ENCODE peak calls at places on chromosomes 13 and 19, in seven cellular contexts. One of them, this sample, is unnamed.

GRCh38 chr19:40612831-40613668 is 11.9 kb downstream of the LTBP4 start:
- DNase-seq in SK-N-SH: peak
- DNase-seq in H1: peak
- DNase-seq in HCT116: no peak
- DNase-seq in HepG2: no peak
- DNase-seq in K562: peak
- DNase-seq in GM12878: no peak
- DNase-seq in this sample: no peak

GRCh38 chr13:98386632-98387031 is 190.3 kb downstream of the STK24 start:
- DNase-seq in SK-N-SH: peak
- DNase-seq in H1: no peak
- DNase-seq in HCT116: no peak
- DNase-seq in HepG2: no peak
- DNase-seq in K562: no peak
- DNase-seq in GM12878: no peak
- DNase-seq in this sample: no peak

GRCh38 chr13:25816239-25816638 is 235.6 kb downstream of the SHISA2 start:
- DNase-seq in SK-N-SH: no peak
- DNase-seq in H1: no peak
- DNase-seq in HCT116: no peak
- DNase-seq in HepG2: no peak
- DNase-seq in K562: no peak
- DNase-seq in GM12878: no peak
- DNase-seq in this sample: no peak

GRCh38 chr19:39474139-39474620 is 6.5 kb upstream of the TIMM50 start:
- DNase-seq in SK-N-SH: peak
- DNase-seq in H1: peak
- DNase-seq in HCT116: no peak
- DNase-seq in HepG2: peak
- DNase-seq in K562: peak
- DNase-seq in GM12878: no peak
- DNase-seq in this sample: peak

GRCh38 chr19:45917421-45918091 is 3.0 kb upstream of the NANOS2 start:
- DNase-seq in SK-N-SH: no peak
- DNase-seq in H1: no peak
- DNase-seq in HCT116: no peak
- DNase-seq in HepG2: no peak
- DNase-seq in K562: no peak
- DNase-seq in GM12878: no peak
- DNase-seq in this sample: no peak

GRCh38 chr13:107421028-107421427 is 794.3 kb downstream of the LIG4 start:
- DNase-seq in SK-N-SH: no peak
- DNase-seq in H1: no peak
- DNase-seq in HCT116: no peak
- DNase-seq in HepG2: no peak
- DNase-seq in K562: no peak
- DNase-seq in GM12878: no peak
- DNase-seq in this sample: no peak

GRCh38 chr13:105960326-105960725 is 575.1 kb downstream of the EFNB2 start:
- DNase-seq in SK-N-SH: no peak
- DNase-seq in H1: no peak
- DNase-seq in HCT116: no peak
- DNase-seq in HepG2: no peak
- DNase-seq in K562: no peak
- DNase-seq in GM12878: no peak
- DNase-seq in this sample: no peak

GRCh38 chr19:11699931-11700794 is 38.6 kb downstream of the ZNF823 start:
- DNase-seq in SK-N-SH: peak
- DNase-seq in H1: no peak
- DNase-seq in HCT116: peak
- DNase-seq in HepG2: peak
- DNase-seq in K562: peak
- DNase-seq in GM12878: no peak
- DNase-seq in this sample: no peak

GRCh38 chr13:113660066-113660465 is 2.1 kb upstream of the ATP4B start:
- DNase-seq in SK-N-SH: no peak
- DNase-seq in H1: no peak
- DNase-seq in HCT116: no peak
- DNase-seq in HepG2: no peak
- DNase-seq in K562: no peak
- DNase-seq in GM12878: no peak
- DNase-seq in this sample: no peak

GRCh38 chr13:94345374-94346195 is 133.9 kb downstream of the DCT start:
- DNase-seq in SK-N-SH: peak
- DNase-seq in H1: no peak
- DNase-seq in HCT116: no peak
- DNase-seq in HepG2: peak
- DNase-seq in K562: no peak
- DNase-seq in GM12878: no peak
- DNase-seq in this sample: peak

GRCh38 chr13:46172531-46172991 is 9.4 kb downstream of the LCP1 start:
- DNase-seq in SK-N-SH: no peak
- DNase-seq in H1: no peak
- DNase-seq in HCT116: no peak
- DNase-seq in HepG2: no peak
- DNase-seq in K562: no peak
- DNase-seq in GM12878: no peak
- DNase-seq in this sample: no peak

GRCh38 chr13:100707818-100708740 is 33.5 kb upstream of the TMTC4 start:
- DNase-seq in SK-N-SH: no peak
- DNase-seq in H1: no peak
- DNase-seq in HCT116: no peak
- DNase-seq in HepG2: no peak
- DNase-seq in K562: peak
- DNase-seq in GM12878: no peak
- DNase-seq in this sample: no peak

GRCh38 chr13:32211788-32212187 is 103.4 kb downstream of the ZAR1L start:
- DNase-seq in SK-N-SH: no peak
- DNase-seq in H1: no peak
- DNase-seq in HCT116: no peak
- DNase-seq in HepG2: no peak
- DNase-seq in K562: no peak
- DNase-seq in GM12878: no peak
- DNase-seq in this sample: no peak

GRCh38 chr13:25871389-25872125 is 180.3 kb downstream of the SHISA2 start:
- DNase-seq in SK-N-SH: no peak
- DNase-seq in H1: no peak
- DNase-seq in HCT116: no peak
- DNase-seq in HepG2: no peak
- DNase-seq in K562: no peak
- DNase-seq in GM12878: no peak
- DNase-seq in this sample: no peak

GRCh38 chr19:13984875-13985741 is 21.0 kb downstream of the RFX1 start:
- DNase-seq in SK-N-SH: no peak
- DNase-seq in H1: no peak
- DNase-seq in HCT116: no peak
- DNase-seq in HepG2: peak
- DNase-seq in K562: no peak
- DNase-seq in GM12878: no peak
- DNase-seq in this sample: no peak

GRCh38 chr13:29993716-29994488 is 143.5 kb upstream of the UBL3 start:
- DNase-seq in SK-N-SH: no peak
- DNase-seq in H1: no peak
- DNase-seq in HCT116: no peak
- DNase-seq in HepG2: no peak
- DNase-seq in K562: no peak
- DNase-seq in GM12878: no peak
- DNase-seq in this sample: no peak

GRCh38 chr19:46736544-46737274 is 9.1 kb upstream of the FKRP start:
- DNase-seq in SK-N-SH: no peak
- DNase-seq in H1: no peak
- DNase-seq in HCT116: no peak
- DNase-seq in HepG2: no peak
- DNase-seq in K562: peak
- DNase-seq in GM12878: no peak
- DNase-seq in this sample: no peak

GRCh38 chr19:47421844-47422395 is 2.6 kb upstream of the MEIS3 start:
- DNase-seq in SK-N-SH: peak
- DNase-seq in H1: no peak
- DNase-seq in HCT116: no peak
- DNase-seq in HepG2: no peak
- DNase-seq in K562: no peak
- DNase-seq in GM12878: no peak
- DNase-seq in this sample: no peak

GRCh38 chr13:112978561-112979405 is 9.8 kb downstream of the MCF2L start:
- DNase-seq in SK-N-SH: peak
- DNase-seq in H1: no peak
- DNase-seq in HCT116: no peak
- DNase-seq in HepG2: no peak
- DNase-seq in K562: no peak
- DNase-seq in GM12878: no peak
- DNase-seq in this sample: no peak

GRCh38 chr13:62302341-62302740 is 886.7 kb upstream of the PCDH20 start:
- DNase-seq in SK-N-SH: no peak
- DNase-seq in H1: no peak
- DNase-seq in HCT116: no peak
- DNase-seq in HepG2: no peak
- DNase-seq in K562: no peak
- DNase-seq in GM12878: no peak
- DNase-seq in this sample: no peak

GRCh38 chr19:2215281-2215751 is 20.8 kb downstream of the PLEKHJ1 start:
- DNase-seq in SK-N-SH: no peak
- DNase-seq in H1: no peak
- DNase-seq in HCT116: no peak
- DNase-seq in HepG2: no peak
- DNase-seq in K562: no peak
- DNase-seq in GM12878: no peak
- DNase-seq in this sample: no peak

GRCh38 chr19:33781536-33781935 is 15.1 kb upstream of the KCTD15 start:
- DNase-seq in SK-N-SH: no peak
- DNase-seq in H1: no peak
- DNase-seq in HCT116: no peak
- DNase-seq in HepG2: no peak
- DNase-seq in K562: no peak
- DNase-seq in GM12878: no peak
- DNase-seq in this sample: no peak

GRCh38 chr13:46983881-46984280 is 87.0 kb upstream of the HTR2A start:
- DNase-seq in SK-N-SH: no peak
- DNase-seq in H1: no peak
- DNase-seq in HCT116: no peak
- DNase-seq in HepG2: peak
- DNase-seq in K562: no peak
- DNase-seq in GM12878: peak
- DNase-seq in this sample: no peak

GRCh38 chr19:39077323-39077722 is 6.8 kb upstream of the ACP7 start:
- DNase-seq in SK-N-SH: no peak
- DNase-seq in H1: no peak
- DNase-seq in HCT116: no peak
- DNase-seq in HepG2: no peak
- DNase-seq in K562: no peak
- DNase-seq in GM12878: no peak
- DNase-seq in this sample: no peak

DNA sequence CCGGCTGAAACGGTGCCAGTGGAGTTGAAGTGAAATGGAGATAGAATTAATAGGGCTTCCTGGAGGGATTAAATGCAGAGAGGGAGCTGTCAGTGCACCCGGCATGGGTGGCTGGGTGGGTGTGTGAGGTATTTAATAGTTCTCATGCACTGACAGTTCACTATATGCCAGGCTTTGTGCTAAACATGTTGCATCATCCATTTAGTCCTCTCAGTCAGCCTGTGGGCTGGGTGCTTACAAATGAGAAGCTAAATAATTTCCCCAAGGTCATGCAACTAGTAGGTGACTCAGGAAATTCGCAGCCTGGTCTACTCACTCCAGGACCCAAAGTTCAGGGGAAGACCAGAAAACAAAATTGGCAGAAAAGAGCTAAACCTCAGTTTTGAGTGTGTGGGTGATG is 63.5 kb upstream of the SPATA13 start:
- DNase-seq in SK-N-SH: no peak
- DNase-seq in H1: no peak
- DNase-seq in HCT116: no peak
- DNase-seq in HepG2: peak
- DNase-seq in K562: no peak
- DNase-seq in GM12878: peak
- DNase-seq in this sample: no peak
- TF ChIP-seq JUND in SK-N-SH: no peak
- TF ChIP-seq JUND in H1: no peak
- TF ChIP-seq JUND in HCT116: no peak
- TF ChIP-seq JUND in HepG2: no peak
- TF ChIP-seq JUND in K562: no peak
- TF ChIP-seq JUND in GM12878: no peak
- TF ChIP-seq JUND in this sample: no peak

GRCh38 chr13:28031220-28031903 is 42.9 kb upstream of the URAD start:
- DNase-seq in SK-N-SH: no peak
- DNase-seq in H1: no peak
- DNase-seq in HCT116: no peak
- DNase-seq in HepG2: no peak
- DNase-seq in K562: no peak
- DNase-seq in GM12878: no peak
- DNase-seq in this sample: no peak
- TF ChIP-seq JUND in SK-N-SH: no peak
- TF ChIP-seq JUND in H1: no peak
- TF ChIP-seq JUND in HCT116: no peak
- TF ChIP-seq JUND in HepG2: no peak
- TF ChIP-seq JUND in K562: no peak
- TF ChIP-seq JUND in GM12878: no peak
- TF ChIP-seq JUND in this sample: no peak

GRCh38 chr13:102128216-102128800 is 273.5 kb downstream of the FGF14 start:
- DNase-seq in SK-N-SH: no peak
- DNase-seq in H1: no peak
- DNase-seq in HCT116: no peak
- DNase-seq in HepG2: no peak
- DNase-seq in K562: no peak
- DNase-seq in GM12878: no peak
- DNase-seq in this sample: no peak
- TF ChIP-seq JUND in SK-N-SH: no peak
- TF ChIP-seq JUND in H1: no peak
- TF ChIP-seq JUND in HCT116: no peak
- TF ChIP-seq JUND in HepG2: no peak
- TF ChIP-seq JUND in K562: no peak
- TF ChIP-seq JUND in GM12878: no peak
- TF ChIP-seq JUND in this sample: no peak

DNA sequence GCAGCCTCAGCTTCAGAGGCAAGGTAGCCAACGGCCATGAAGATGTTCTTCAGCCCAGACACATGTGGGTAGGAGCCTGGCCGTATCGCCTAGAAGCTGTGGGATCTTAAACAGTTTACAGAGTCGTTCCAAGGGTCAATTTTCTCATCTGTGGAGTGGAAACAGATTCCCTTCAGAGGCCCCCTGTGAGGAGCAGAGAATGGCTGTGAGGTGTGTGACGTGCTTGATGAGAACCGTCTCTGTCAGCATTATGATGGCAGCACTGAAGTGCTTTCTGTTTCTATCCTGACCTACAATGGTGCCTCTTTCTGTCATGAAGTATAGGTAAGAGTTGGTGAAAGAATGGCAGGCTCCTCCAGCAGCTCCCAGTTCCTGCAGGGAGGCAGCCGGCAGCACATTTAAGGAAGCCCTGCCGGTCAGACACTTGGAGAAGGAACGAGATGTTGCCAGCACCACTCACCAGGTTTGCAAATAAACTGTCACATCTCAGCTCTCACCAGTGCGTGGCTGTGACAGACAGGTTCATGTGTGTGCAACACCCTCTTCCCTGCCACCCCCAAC is 277.3 kb downstream of the FOXO1 start:
- DNase-seq in SK-N-SH: no peak
- DNase-seq in H1: no peak
- DNase-seq in HCT116: no peak
- DNase-seq in HepG2: no peak
- DNase-seq in K562: no peak
- DNase-seq in GM12878: peak
- DNase-seq in this sample: no peak
- TF ChIP-seq JUND in SK-N-SH: no peak
- TF ChIP-seq JUND in H1: no peak
- TF ChIP-seq JUND in HCT116: no peak
- TF ChIP-seq JUND in HepG2: no peak
- TF ChIP-seq JUND in K562: no peak
- TF ChIP-seq JUND in GM12878: no peak
- TF ChIP-seq JUND in this sample: no peak